ENCODE peak calls at places on chromosomes 7 and 10, in eight cellular contexts. G is cardiac muscle cell, B is uterus, T is psoas muscle, U is D721Med, C is fibroblast of lung, V is right lobe of liver, W is foreskin keratinocyte. K is an unnamed sample.

GRCh38 chr7:69204936-69205335 is 393.3 kb upstream of the AUTS2 start:
- DNase-seq in G (peak), B (no peak), T (no peak), U (no peak), C (peak), V (no peak), W (no peak), K (no peak)

GRCh38 chr7:99392659-99393362 is 15.6 kb downstream of the PDAP1 start:
- DNase-seq in G (peak), B (peak), T (peak), U (peak), C (peak), V (no peak), W (no peak), K (peak)

GRCh38 chr10:62610649-62611229 is 193.8 kb upstream of the ADO start:
- DNase-seq in G (peak), B (no peak), T (peak), U (peak), C (peak), V (no peak), W (no peak), K (peak)

GRCh38 chr10:78277734-78278404 is 244.2 kb downstream of the RPS24 start:
- DNase-seq in G (peak), B (peak), T (peak), U (no peak), C (peak), V (no peak), W (no peak), K (peak)

GRCh38 chr10:69662173-69662685 is 32.2 kb downstream of the FAM241B start:
- DNase-seq in G (no peak), B (no peak), T (peak), U (no peak), C (no peak), V (peak), W (no peak), K (no peak)

GRCh38 chr10:95208702-95209391 is 14.8 kb downstream of the ACSM6 start:
- DNase-seq in G (peak), B (no peak), T (no peak), U (no peak), C (no peak), V (no peak), W (no peak), K (no peak)

GRCh38 chr7:129515381-129515780 is 13.1 kb downstream of the SMKR1 start:
- DNase-seq in G (no peak), B (no peak), T (no peak), U (no peak), C (no peak), V (no peak), W (no peak), K (no peak)

GRCh38 chr10:119375574-119376265 is 166.8 kb downstream of the RGS10 start:
- DNase-seq in G (peak), B (no peak), T (peak), U (no peak), C (no peak), V (no peak), W (no peak), K (peak)

GRCh38 chr10:307659-308058 is 172.4 kb downstream of the ZMYND11 start:
- DNase-seq in G (no peak), B (no peak), T (no peak), U (no peak), C (no peak), V (no peak), W (no peak), K (no peak)

GRCh38 chr10:3783313-3783689 is 1.7 kb downstream of the KLF6 start:
- DNase-seq in G (peak), B (peak), T (peak), U (no peak), C (peak), V (peak), W (peak), K (peak)

GRCh38 chr7:105454058-105454739 is 65.5 kb upstream of the SRPK2 start:
- DNase-seq in G (peak), B (no peak), T (no peak), U (no peak), C (peak), V (no peak), W (peak), K (no peak)

GRCh38 chr10:61990761-61991135 is 89.2 kb downstream of the ARID5B start:
- DNase-seq in G (peak), B (no peak), T (no peak), U (no peak), C (peak), V (no peak), W (no peak), K (no peak)

GRCh38 chr10:91796332-91797076 is 1.7 kb upstream of the TNKS2 start:
- DNase-seq in G (peak), B (peak), T (no peak), U (no peak), C (no peak), V (peak), W (no peak), K (peak)

GRCh38 chr10:63157845-63158624 is 24.9 kb downstream of the NRBF2 start:
- DNase-seq in G (peak), B (peak), T (no peak), U (peak), C (peak), V (no peak), W (peak), K (no peak)

GRCh38 chr10:7306147-7306546 is 104.7 kb downstream of the SFMBT2 start:
- DNase-seq in G (no peak), B (no peak), T (no peak), U (no peak), C (no peak), V (no peak), W (no peak), K (no peak)

GRCh38 chr10:79066460-79067240 is 2.1 kb upstream of the ZMIZ1 start:
- DNase-seq in G (peak), B (no peak), T (peak), U (peak), C (no peak), V (no peak), W (no peak), K (peak)

GRCh38 chr7:142383826-142384507 is 126.1 kb upstream of the PRSS58 start:
- DNase-seq in G (no peak), B (no peak), T (no peak), U (no peak), C (peak), V (no peak), W (no peak), K (no peak)

GRCh38 chr7:29196191-29196590 is 1.6 kb downstream of the CHN2 start:
- DNase-seq in G (no peak), B (no peak), T (no peak), U (no peak), C (no peak), V (no peak), W (no peak), K (no peak)

GRCh38 chr7:33705333-33705833 is 200.0 kb upstream of the BMPER start:
- DNase-seq in G (no peak), B (no peak), T (no peak), U (no peak), C (no peak), V (no peak), W (no peak), K (no peak)

GRCh38 chr10:33542747-33543505 is 208.5 kb upstream of the NRP1 start:
- DNase-seq in G (peak), B (no peak), T (no peak), U (no peak), C (peak), V (no peak), W (peak), K (no peak)

GRCh38 chr7:42843209-42843800 is 68.6 kb downstream of the C7orf25 start:
- DNase-seq in G (peak), B (peak), T (peak), U (no peak), C (peak), V (peak), W (no peak), K (peak)
- TF ChIP-seq CTCF in G (peak), B (peak), T (peak), U (peak), C (peak), V (peak), W (peak), K (no peak)

DNA sequence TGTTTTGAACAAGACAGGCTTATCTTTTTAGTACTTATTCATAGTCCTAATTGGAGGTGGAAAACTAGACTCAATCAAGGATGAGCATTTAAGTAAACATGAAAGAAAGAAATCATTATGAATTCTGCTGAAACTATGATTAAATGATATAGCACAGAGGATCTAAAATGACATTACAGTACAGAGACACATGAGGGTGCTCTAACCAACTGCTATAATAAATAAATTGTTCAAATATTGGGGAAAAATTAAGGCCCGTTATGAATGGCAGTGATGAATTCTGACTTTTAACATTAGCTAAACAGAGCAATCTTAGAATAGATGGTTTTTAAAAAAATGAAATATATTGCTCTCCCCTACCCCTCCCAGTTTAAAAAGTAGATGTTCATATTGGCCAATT is 10.3 kb downstream of the WNT2 start:
- DNase-seq in G (peak), B (no peak), T (no peak), U (no peak), C (no peak), V (no peak), W (no peak), K (no peak)
- TF ChIP-seq CTCF in G (peak), B (no peak), T (no peak), U (no peak), C (no peak), V (peak), W (peak), K (no peak)

GRCh38 chr10:100930368-100930767 is 17.6 kb downstream of the SLF2 start:
- DNase-seq in G (no peak), B (no peak), T (no peak), U (no peak), C (no peak), V (no peak), W (no peak), K (peak)
- TF ChIP-seq CTCF in G (no peak), B (no peak), T (peak), U (peak), C (peak), V (no peak), W (peak), K (no peak)

GRCh38 chr7:118285358-118285757 is 60.9 kb downstream of the ANKRD7 start:
- DNase-seq in G (no peak), B (no peak), T (no peak), U (no peak), C (no peak), V (no peak), W (no peak), K (no peak)

GRCh38 chr7:118286131-118286530 is 61.6 kb downstream of the ANKRD7 start:
- DNase-seq in G (no peak), B (no peak), T (peak), U (no peak), C (no peak), V (no peak), W (no peak), K (no peak)

GRCh38 chr7:118281196-118281595 is 56.7 kb downstream of the ANKRD7 start:
- DNase-seq in G (no peak), B (no peak), T (no peak), U (no peak), C (no peak), V (no peak), W (no peak), K (no peak)

GRCh38 chr7:118280319-118281012 is 56.0 kb downstream of the ANKRD7 start:
- DNase-seq in G (no peak), B (no peak), T (no peak), U (no peak), C (no peak), V (no peak), W (no peak), K (no peak)
- TF ChIP-seq CTCF in G (no peak), B (no peak), T (no peak), U (no peak), C (no peak), V (no peak), W (no peak), K (no peak)

GRCh38 chr10:27446091-27446918 is 57.8 kb upstream of the RAB18 start:
- DNase-seq in G (peak), B (no peak), T (no peak), U (no peak), C (peak), V (no peak), W (no peak), K (no peak)
- TF ChIP-seq CTCF in G (peak), B (peak), T (peak), U (peak), C (no peak), V (peak), W (peak), K (peak)

DNA sequence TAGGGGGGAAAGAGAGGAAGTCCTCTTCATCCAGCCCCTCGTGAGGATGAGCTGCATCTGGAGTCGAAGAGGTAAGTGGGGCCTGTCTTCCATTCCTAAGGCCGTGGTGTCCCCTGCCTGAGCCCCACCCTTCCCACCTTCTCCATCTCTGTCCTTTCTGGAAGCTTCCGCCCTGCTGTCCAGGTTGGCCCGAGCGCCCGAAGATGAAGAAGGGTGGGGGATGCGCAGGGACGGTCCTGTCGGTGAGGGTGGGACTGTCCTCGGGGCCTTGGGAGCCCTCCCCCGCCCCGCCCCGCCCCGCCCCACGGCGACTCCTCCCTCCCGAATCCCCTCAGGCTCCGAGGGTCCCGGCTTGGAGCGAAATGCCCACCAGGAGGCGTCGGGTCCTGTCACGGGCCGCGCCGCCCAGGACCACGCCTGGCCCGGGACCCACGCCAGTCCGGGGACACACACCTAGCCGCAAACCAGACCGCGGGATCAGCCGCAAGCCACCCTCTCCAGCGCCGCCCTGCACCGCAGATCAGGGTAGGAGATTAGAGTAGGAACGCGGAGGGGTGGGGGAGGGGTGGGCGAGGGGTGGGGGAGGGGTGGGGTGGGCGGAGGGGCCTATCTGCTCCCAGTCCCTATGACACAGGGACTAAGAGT is 15.3 kb downstream of the GPRIN2 start:
- DNase-seq in G (peak), B (peak), T (peak), U (no peak), C (peak), V (peak), W (no peak), K (peak)
- TF ChIP-seq CTCF in G (peak), B (no peak), T (peak), U (no peak), C (no peak), V (no peak), W (peak), K (no peak)